ENCODE peak calls at places on chromosome 6, in seven cellular contexts. G is A549; K is stimulated activated CD8-positive, alpha-beta memory T cell treated with anti-CD3 and anti-CD28 coated beads, Interleukin-7, amount 100 ng/mL, for 4 hours; C is substantia nigra; A is EL; W is CD8-positive, alpha-beta memory T cell; J is hypothalamus. X is an unnamed sample.
A peak's percentile ranks its signal among the peaks of the same experiment; 100 is the strongest.

GRCh38 chr6:112040933-112041332 is 13.0 kb upstream of the CCN6 start:
- DNase-seq in G (no peak), K (no peak), C (no peak), A (peak; percentile 40), W (no peak), J (no peak), X (no peak)

GRCh38 chr6:17962436-17963031 is 24.9 kb downstream of the KIF13A start:
- DNase-seq in G (peak; percentile 16), K (no peak), C (no peak), A (peak; percentile 97), W (no peak), J (peak; percentile 17), X (peak; percentile 28)

GRCh38 chr6:118618676-118619377 is 32.6 kb downstream of the CEP85L start:
- DNase-seq in G (peak; percentile 33), K (peak; percentile 46), C (peak; percentile 5), A (peak; percentile 34), W (peak; percentile 47), J (peak; percentile 32), X (peak; percentile 59)

GRCh38 chr6:23498013-23498412 is 628.0 kb upstream of the NRSN1 start:
- DNase-seq in G (no peak), K (no peak), C (no peak), A (peak; percentile 3), W (no peak), J (no peak), X (no peak)

GRCh38 chr6:27889628-27890315 is 22.4 kb downstream of the OR2B2 start:
- DNase-seq in G (peak; percentile 37), K (no peak), C (no peak), A (no peak), W (no peak), J (no peak), X (no peak)

GRCh38 chr6:106070626-106071025 is 15.5 kb upstream of the PRDM1 start:
- DNase-seq in G (no peak), K (no peak), C (no peak), A (no peak), W (no peak), J (no peak), X (no peak)

GRCh38 chr6:115796061-115796460 is 264.6 kb downstream of the FRK start:
- DNase-seq in G (no peak), K (no peak), C (no peak), A (peak; percentile 43), W (no peak), J (no peak), X (no peak)

GRCh38 chr6:133741375-133741861 is 147.5 kb upstream of the TCF21 start:
- DNase-seq in G (peak; percentile 80), K (no peak), C (no peak), A (no peak), W (no peak), J (no peak), X (no peak)

GRCh38 chr6:116840091-116840490 is 11.2 kb upstream of the GPRC6A start:
- DNase-seq in G (no peak), K (no peak), C (no peak), A (peak; percentile 60), W (no peak), J (no peak), X (no peak)

GRCh38 chr6:149716584-149716983 is 1.3 kb downstream of the LATS1 start:
- DNase-seq in G (no peak), K (no peak), C (no peak), A (peak; percentile 15), W (no peak), J (no peak), X (no peak)

GRCh38 chr6:34934516-34934915 is 45.5 kb downstream of the ANKS1A start:
- DNase-seq in G (no peak), K (no peak), C (no peak), A (no peak), W (no peak), J (no peak), X (no peak)

GRCh38 chr6:54817236-54817635 is 29.3 kb upstream of the FAM83B start:
- DNase-seq in G (no peak), K (no peak), C (no peak), A (no peak), W (no peak), J (no peak), X (no peak)

X was measured in globus pallidus.